ENCODE peak calls at places on chromosomes 1 and 21, in nine cellular contexts. C is mammary epithelial cell; E is GF-D8; D is activated T-helper 1 cell treated with Interleukin-2 at 50 U/mL for 16 hours; I is NCI-H1417; O is AG09309; P is dermis microvascular lymphatic vessel endothelial cell; A is stimulated activated CD4-positive, alpha-beta T cell treated with anti-CD3 and anti-CD28 coated beads, Interleukin-4, amount 100 ng/mL, for 4 hours; Z is GDM1. V is an unnamed sample.

GRCh38 chr1:3553166-3553939 is 58.0 kb downstream of the MEGF6 start:
- DNase-seq in C (peak), E (no peak), D (no peak), I (no peak), O (no peak), P (no peak), A (no peak), Z (no peak), V (no peak)

GRCh38 chr21:31124005-31124404 is 85.7 kb upstream of the KRTAP19-8 start:
- DNase-seq in C (no peak), E (no peak), D (no peak), I (no peak), O (no peak), P (no peak), A (no peak), Z (no peak), V (no peak)

GRCh38 chr1:226692868-226693267 is 46.2 kb downstream of the ITPKB start:
- DNase-seq in C (no peak), E (no peak), D (no peak), I (no peak), O (no peak), P (no peak), A (no peak), Z (no peak), V (no peak)

GRCh38 chr1:202235003-202235660 is 41.5 kb downstream of the LGR6 start:
- DNase-seq in C (no peak), E (no peak), D (no peak), I (no peak), O (no peak), P (no peak), A (no peak), Z (no peak), V (no peak)

GRCh38 chr1:187947359-187947758 is 1118.6 kb downstream of the PLA2G4A start:
- DNase-seq in C (no peak), E (no peak), D (no peak), I (no peak), O (no peak), P (no peak), A (no peak), Z (no peak), V (no peak)

GRCh38 chr1:178870944-178871343 is at the start of gene ANGPTL1:
- DNase-seq in C (no peak), E (no peak), D (no peak), I (no peak), O (no peak), P (no peak), A (no peak), Z (no peak), V (no peak)

GRCh38 chr21:35635261-35635660 is 425.1 kb downstream of the SETD4 start:
- DNase-seq in C (peak), E (no peak), D (no peak), I (no peak), O (peak), P (no peak), A (no peak), Z (no peak), V (no peak)

GRCh38 chr21:37459575-37459974 is 93.0 kb downstream of the DYRK1A start:
- DNase-seq in C (no peak), E (no peak), D (no peak), I (no peak), O (no peak), P (no peak), A (no peak), Z (no peak), V (no peak)

GRCh38 chr1:232428036-232428600 is 201.8 kb downstream of the SIPA1L2 start:
- DNase-seq in C (no peak), E (no peak), D (no peak), I (no peak), O (no peak), P (no peak), A (no peak), Z (no peak), V (no peak)

GRCh38 chr21:45299026-45299863 is 11.6 kb upstream of the POFUT2 start:
- DNase-seq in C (no peak), E (no peak), D (no peak), I (no peak), O (no peak), P (no peak), A (no peak), Z (no peak), V (no peak)

GRCh38 chr1:208757846-208758245 is 513.7 kb upstream of the PLXNA2 start:
- DNase-seq in C (peak), E (no peak), D (no peak), I (no peak), O (no peak), P (no peak), A (no peak), Z (no peak), V (no peak)

GRCh38 chr1:108149796-108150467 is 50.2 kb downstream of the SLC25A24 start:
- DNase-seq in C (no peak), E (no peak), D (no peak), I (no peak), O (no peak), P (no peak), A (no peak), Z (no peak), V (no peak)

GRCh38 chr1:235343726-235344125 is 15.4 kb downstream of the GGPS1 start:
- DNase-seq in C (no peak), E (no peak), D (no peak), I (no peak), O (no peak), P (no peak), A (no peak), Z (no peak), V (no peak)

GRCh38 chr1:178528219-178528962 is 15.5 kb downstream of the TEX35 start:
- DNase-seq in C (no peak), E (no peak), D (no peak), I (no peak), O (no peak), P (no peak), A (no peak), Z (no peak), V (no peak)

GRCh38 chr1:159937014-159937750 is 8.2 kb downstream of the IGSF9 start:
- DNase-seq in C (no peak), E (no peak), D (no peak), I (peak), O (no peak), P (no peak), A (no peak), Z (peak), V (peak)